ENCODE peak calls at places on chromosomes 3 and 15, in six cellular contexts. T, R, D, N, E and B are unnamed samples.
A peak's percentile ranks its signal among the peaks of the same experiment; 100 is the strongest.

GRCh38 chr15:100167884-100168375 is 173.8 kb downstream of the ADAMTS17 start:
- DNase-seq in N (no peak), E (no peak), R (no peak), D (no peak), T (no peak), B (no peak)

GRCh38 chr3:157074490-157074889 is 85.5 kb downstream of the CCNL1 start:
- DNase-seq in T (no peak), R (no peak), E (no peak), N (no peak), D (no peak), B (no peak)

GRCh38 chr15:80855206-80855605 is 76.0 kb downstream of the CEMIP start:
- DNase-seq in N (no peak), E (no peak), R (no peak), T (no peak), D (no peak), B (no peak)

GRCh38 chr15:62068071-62068786 is 1.5 kb downstream of the C2CD4A start:
- DNase-seq in T (no peak), R (peak; percentile 78), D (peak; percentile 25), N (no peak), E (peak; percentile 71), B (no peak)

GRCh38 chr3:57803647-57804081 is 47.6 kb downstream of the SLMAP start:
- DNase-seq in T (peak; percentile 96), R (no peak), N (no peak), E (no peak), D (no peak), B (peak; percentile 82)

GRCh38 chr3:184332370-184333090 is 4.9 kb upstream of the FAM131A start:
- DNase-seq in T (no peak), R (no peak), N (no peak), D (no peak), E (no peak), B (peak; percentile 88)

GRCh38 chr3:32340639-32341365 is 50.9 kb upstream of the CMTM7 start:
- DNase-seq in N (no peak), D (peak; percentile 61), R (no peak), T (no peak), E (no peak), B (no peak)

GRCh38 chr15:75149911-75150709 is 51.6 kb upstream of the C15orf39 start:
- DNase-seq in T (peak; percentile 22), E (no peak), N (no peak), D (no peak), R (no peak), B (peak; percentile 20)

GRCh38 chr3:152287898-152288576 is 19.3 kb downstream of the MBNL1 start:
- DNase-seq in R (no peak), N (no peak), E (no peak), T (no peak), D (no peak), B (no peak)

GRCh38 chr3:138348107-138348949 is at the start of gene MRAS:
- DNase-seq in T (peak; percentile 57), R (peak; percentile 91), N (no peak), D (peak; percentile 59), E (peak; percentile 85), B (no peak)

GRCh38 chr15:69997701-69998273 is 99.9 kb downstream of the TLE3 start:
- DNase-seq in T (peak; percentile 7), R (no peak), D (no peak), E (no peak), N (no peak), B (no peak)

GRCh38 chr3:102162251-102162650 is 272.6 kb upstream of the ZPLD1 start:
- DNase-seq in N (no peak), D (no peak), E (no peak), R (no peak), T (no peak), B (no peak)

GRCh38 chr3:66418432-66419052 is 82.3 kb downstream of the LRIG1 start:
- DNase-seq in R (no peak), T (no peak), D (no peak), N (no peak), E (no peak), B (no peak)

GRCh38 chr3:106367496-106367895 is 498.7 kb upstream of the CBLB start:
- DNase-seq in D (no peak), T (no peak), R (no peak), N (no peak), E (no peak), B (no peak)

GRCh38 chr3:47989981-47990440 is 26.2 kb downstream of the MAP4 start:
- DNase-seq in N (peak; percentile 37), T (peak; percentile 69), E (peak; percentile 62), D (peak; percentile 76), R (peak; percentile 72), B (peak; percentile 61)

GRCh38 chr3:47086071-47086470 is 77.8 kb downstream of the SETD2 start:
- DNase-seq in E (no peak), R (no peak), T (no peak), N (no peak), D (no peak), B (no peak)

GRCh38 chr3:124652009-124652408 is 78.2 kb upstream of the UMPS start:
- DNase-seq in T (no peak), R (no peak), D (no peak), N (no peak), E (no peak), B (no peak)

GRCh38 chr15:59833366-59833765 is 144.2 kb upstream of the BNIP2 start:
- DNase-seq in E (no peak), N (no peak), D (no peak), T (no peak), R (no peak), B (no peak)

GRCh38 chr3:8841472-8841871 is 72.1 kb upstream of the OXTR start:
- DNase-seq in N (no peak), R (no peak), E (no peak), T (no peak), D (no peak), B (no peak)

GRCh38 chr15:90192961-90193786 is 8.0 kb upstream of the SEMA4B start:
- DNase-seq in E (no peak), D (no peak), T (no peak), R (no peak), N (no peak), B (no peak)

GRCh38 chr3:191074511-191074910 is 124.5 kb upstream of the OSTN start:
- DNase-seq in T (no peak), E (no peak), D (no peak), N (no peak), R (no peak), B (no peak)

GRCh38 chr15:39403674-39404117 is 177.2 kb upstream of the THBS1 start:
- DNase-seq in D (peak; percentile 44), T (no peak), R (peak; percentile 66), N (no peak), E (no peak), B (no peak)
- TF ChIP-seq SIN3A in D (no peak), T (no peak), R (no peak), N (no peak), E (no peak), B (no peak)

GRCh38 chr15:31391687-31392671 is 65.3 kb downstream of the KLF13 start:
- DNase-seq in T (no peak), E (peak; percentile 87), D (no peak), N (no peak), R (peak; percentile 90), B (peak; percentile 4)

GRCh38 chr15:31389576-31389975 is 62.9 kb downstream of the KLF13 start:
- DNase-seq in E (peak; percentile 26), D (no peak), N (no peak), R (no peak), T (no peak), B (no peak)

GRCh38 chr15:31390029-31390428 is 63.4 kb downstream of the KLF13 start:
- DNase-seq in E (no peak), R (no peak), D (no peak), N (no peak), T (no peak), B (no peak)

GRCh38 chr15:31392761-31393401 is 66.2 kb downstream of the KLF13 start:
- DNase-seq in T (no peak), E (peak; percentile 64), R (no peak), N (no peak), D (no peak), B (no peak)

DNA sequence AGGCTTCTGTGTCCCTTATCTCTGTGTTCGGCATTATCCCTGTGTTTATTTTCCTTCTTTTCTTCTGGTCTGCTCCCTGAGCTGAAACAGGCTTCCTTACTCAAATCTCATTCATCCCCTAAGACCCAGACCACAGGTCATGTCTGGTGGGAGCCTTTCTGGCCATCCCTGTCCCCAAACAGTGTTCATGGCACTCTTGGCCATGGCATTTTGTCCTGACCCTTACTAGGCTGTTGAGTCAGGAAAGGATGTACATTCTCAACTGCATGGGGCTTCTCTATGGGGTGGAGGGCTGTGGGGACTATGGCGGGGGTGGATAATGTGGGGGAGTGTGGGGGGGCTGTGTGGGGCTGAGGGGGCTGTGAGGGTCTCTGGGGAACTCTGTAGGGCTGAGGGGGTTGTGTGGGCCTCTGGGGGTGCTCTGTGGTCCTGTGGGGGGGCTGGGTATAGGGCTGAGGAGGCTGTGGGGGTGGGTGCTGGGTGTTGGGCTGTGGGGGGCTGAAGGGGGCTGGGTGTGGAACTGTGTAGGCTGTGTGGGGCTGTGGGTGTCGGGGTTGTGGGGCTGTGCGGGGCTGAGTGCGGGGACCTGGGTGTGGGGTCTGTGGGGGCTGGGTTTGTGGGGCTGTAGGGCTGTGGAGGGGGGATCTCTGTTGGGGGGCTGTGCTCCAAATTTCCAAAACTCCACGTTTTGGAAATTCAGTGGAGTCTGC is 64.3 kb downstream of the KLF13 start:
- DNase-seq in D (no peak), T (no peak), E (no peak), R (no peak), N (no peak), B (no peak)
- H3K4me3 ChIP-seq in D (no peak overlapping the region), T (no peak overlapping the region), E (no peak overlapping the region), R (no peak overlapping the region), N (no peak overlapping the region), B (no peak overlapping the region)

DNA sequence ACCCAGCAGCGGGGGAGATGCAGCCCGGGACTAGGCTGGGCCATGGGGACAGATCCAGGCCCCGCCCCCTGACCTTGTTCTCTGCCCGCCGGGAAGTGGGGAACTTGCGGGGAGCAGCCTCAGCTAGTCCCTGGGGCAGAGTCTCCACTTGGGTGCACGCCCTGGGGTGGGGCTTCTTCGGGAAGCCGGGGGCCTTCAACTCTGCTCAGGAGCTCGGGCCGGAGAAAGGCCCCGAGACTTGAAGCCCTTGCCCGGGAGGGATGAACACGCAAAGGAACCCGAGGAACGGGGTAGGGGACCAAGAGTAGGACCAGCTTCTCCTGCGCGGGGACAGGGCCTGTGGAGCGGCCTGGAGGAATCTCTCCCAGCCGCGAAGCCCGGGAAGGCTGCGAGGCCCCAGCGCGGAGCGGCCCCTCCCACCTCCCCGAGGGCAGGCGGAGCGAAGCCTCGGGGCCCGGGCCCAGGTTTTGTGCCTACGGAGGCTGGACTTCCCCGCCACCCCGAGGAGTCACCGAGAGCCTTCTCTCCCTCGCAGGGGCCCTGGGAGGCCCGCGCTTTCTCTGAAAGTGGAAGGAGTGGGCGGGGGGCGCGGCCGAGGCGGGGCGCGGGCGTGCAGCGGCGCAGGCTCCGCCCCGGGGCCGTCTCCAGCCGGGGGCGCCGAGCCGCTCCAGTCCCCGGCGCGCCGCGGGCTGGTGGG is at the start of gene ITPKA:
- DNase-seq in D (peak; percentile 88), E (peak; percentile 85), N (peak; percentile 30), T (no peak), R (peak; percentile 93), B (no peak)
- H3K27me3 ChIP-seq in D (no peaks in the 10 kb centered on the region), E (peaks cover 56% of the 10 kb centered on the region), N (peaks cover 7% of the 10 kb centered on the region), T (no peaks in the 10 kb centered on the region), R (no peaks in the 10 kb centered on the region), B (no peaks in the 10 kb centered on the region)

GRCh38 chr3:37161351-37161750 is 13.0 kb downstream of the LRRFIP2 start:
- DNase-seq in R (no peak), E (no peak), T (no peak), D (no peak), N (no peak), B (no peak)

GRCh38 chr3:37168896-37169295 is 5.5 kb downstream of the LRRFIP2 start:
- DNase-seq in D (no peak), R (no peak), N (no peak), E (no peak), T (no peak), B (no peak)

GRCh38 chr3:37162501-37163245 is 11.7 kb downstream of the LRRFIP2 start:
- DNase-seq in N (no peak), T (no peak), E (no peak), D (no peak), R (no peak), B (no peak)

GRCh38 chr3:37163262-37164020 is 10.9 kb downstream of the LRRFIP2 start:
- DNase-seq in R (peak; percentile 20), N (no peak), T (no peak), D (no peak), E (no peak), B (no peak)
- TF ChIP-seq SIN3A in R (no peak), N (no peak), T (no peak), D (no peak), E (no peak), B (no peak)